ENCODE peak calls at places on chromosome 13, in five cellular contexts. One of them, this sample, is unnamed.

GRCh38 chr13:32984857-32985626 is 31.2 kb upstream of the KL start:
- DNase-seq in CD8-positive, alpha-beta memory T cell: no peak
- DNase-seq in T-cell: no peak
- DNase-seq in Ammon's horn: no peak
- DNase-seq in spleen: no peak
- DNase-seq in this sample: peak; percentile 73

GRCh38 chr13:35818577-35819165 is 312.5 kb downstream of the DCLK1 start:
- DNase-seq in CD8-positive, alpha-beta memory T cell: no peak
- DNase-seq in T-cell: no peak
- DNase-seq in Ammon's horn: peak; percentile 39
- DNase-seq in spleen: no peak
- DNase-seq in this sample: peak; percentile 5

GRCh38 chr13:74250738-74251190 is 116.6 kb upstream of the KLF12 start:
- DNase-seq in CD8-positive, alpha-beta memory T cell: no peak
- DNase-seq in T-cell: no peak
- DNase-seq in Ammon's horn: no peak
- DNase-seq in spleen: no peak
- DNase-seq in this sample: no peak

GRCh38 chr13:25132984-25133383 is 37.0 kb downstream of the PABPC3 start:
- DNase-seq in CD8-positive, alpha-beta memory T cell: no peak
- DNase-seq in T-cell: no peak
- DNase-seq in Ammon's horn: no peak
- DNase-seq in spleen: no peak
- DNase-seq in this sample: no peak

GRCh38 chr13:59120297-59120843 is 1043.4 kb downstream of the DIAPH3 start:
- DNase-seq in CD8-positive, alpha-beta memory T cell: no peak
- DNase-seq in T-cell: no peak
- DNase-seq in Ammon's horn: no peak
- DNase-seq in spleen: no peak
- DNase-seq in this sample: no peak

GRCh38 chr13:48096670-48097069 is 1.8 kb upstream of the MED4 start:
- DNase-seq in CD8-positive, alpha-beta memory T cell: no peak
- DNase-seq in T-cell: no peak
- DNase-seq in Ammon's horn: no peak
- DNase-seq in spleen: no peak
- DNase-seq in this sample: no peak

GRCh38 chr13:80116107-80116506 is 224.8 kb downstream of the SPRY2 start:
- DNase-seq in CD8-positive, alpha-beta memory T cell: no peak
- DNase-seq in T-cell: no peak
- DNase-seq in Ammon's horn: peak; percentile 24
- DNase-seq in spleen: no peak
- DNase-seq in this sample: no peak

GRCh38 chr13:31793246-31793645 is 53.9 kb downstream of the RXFP2 start:
- DNase-seq in CD8-positive, alpha-beta memory T cell: no peak
- DNase-seq in T-cell: no peak
- DNase-seq in Ammon's horn: no peak
- DNase-seq in spleen: no peak
- DNase-seq in this sample: no peak

GRCh38 chr13:77565635-77566034 is 30.1 kb downstream of the SCEL start:
- DNase-seq in CD8-positive, alpha-beta memory T cell: no peak
- DNase-seq in T-cell: no peak
- DNase-seq in Ammon's horn: peak; percentile 62
- DNase-seq in spleen: no peak
- DNase-seq in this sample: no peak

GRCh38 chr13:23701646-23702045 is 131.4 kb downstream of the TNFRSF19 start:
- DNase-seq in CD8-positive, alpha-beta memory T cell: no peak
- DNase-seq in T-cell: no peak
- DNase-seq in Ammon's horn: no peak
- DNase-seq in spleen: no peak
- DNase-seq in this sample: no peak

GRCh38 chr13:111280666-111281577 is 39.5 kb upstream of the TEX29 start:
- DNase-seq in CD8-positive, alpha-beta memory T cell: no peak
- DNase-seq in T-cell: no peak
- DNase-seq in Ammon's horn: no peak
- DNase-seq in spleen: no peak
- DNase-seq in this sample: no peak

GRCh38 chr13:35365885-35366284 is 110.6 kb downstream of the MAB21L1 start:
- DNase-seq in CD8-positive, alpha-beta memory T cell: no peak
- DNase-seq in T-cell: no peak
- DNase-seq in Ammon's horn: no peak
- DNase-seq in spleen: no peak
- DNase-seq in this sample: no peak

GRCh38 chr13:37187611-37188010 is 82.1 kb upstream of the CSNK1A1L start:
- DNase-seq in CD8-positive, alpha-beta memory T cell: no peak
- DNase-seq in T-cell: no peak
- DNase-seq in Ammon's horn: no peak
- DNase-seq in spleen: no peak
- DNase-seq in this sample: no peak

GRCh38 chr13:33454844-33455256 is 169.3 kb upstream of the STARD13 start:
- DNase-seq in CD8-positive, alpha-beta memory T cell: no peak
- DNase-seq in T-cell: no peak
- DNase-seq in Ammon's horn: no peak
- DNase-seq in spleen: no peak
- DNase-seq in this sample: no peak

GRCh38 chr13:48131481-48131992 is 36.6 kb upstream of the MED4 start:
- DNase-seq in CD8-positive, alpha-beta memory T cell: no peak
- DNase-seq in T-cell: no peak
- DNase-seq in Ammon's horn: no peak
- DNase-seq in spleen: no peak
- DNase-seq in this sample: no peak

GRCh38 chr13:99496322-99497142 is 4.7 kb upstream of the TM9SF2 start:
- DNase-seq in CD8-positive, alpha-beta memory T cell: peak; percentile 85
- DNase-seq in T-cell: peak; percentile 54
- DNase-seq in Ammon's horn: peak; percentile 60
- DNase-seq in spleen: peak; percentile 84
- DNase-seq in this sample: peak; percentile 1

GRCh38 chr13:93450226-93450625 is 223.6 kb downstream of the GPC6 start:
- DNase-seq in CD8-positive, alpha-beta memory T cell: no peak
- DNase-seq in T-cell: no peak
- DNase-seq in Ammon's horn: no peak
- DNase-seq in spleen: no peak
- DNase-seq in this sample: no peak

GRCh38 chr13:99269627-99270252 is 11.6 kb upstream of the GPR18 start:
- DNase-seq in CD8-positive, alpha-beta memory T cell: no peak
- DNase-seq in T-cell: peak; percentile 25
- DNase-seq in Ammon's horn: peak; percentile 79
- DNase-seq in spleen: no peak
- DNase-seq in this sample: peak; percentile 5

GRCh38 chr13:45102136-45102802 is 18.0 kb upstream of the GTF2F2 start:
- DNase-seq in CD8-positive, alpha-beta memory T cell: no peak
- DNase-seq in T-cell: no peak
- DNase-seq in Ammon's horn: peak; percentile 84
- DNase-seq in spleen: no peak
- DNase-seq in this sample: no peak

GRCh38 chr13:100029930-100030329 is 48.3 kb downstream of the ZIC2 start:
- DNase-seq in CD8-positive, alpha-beta memory T cell: no peak
- DNase-seq in T-cell: no peak
- DNase-seq in Ammon's horn: no peak
- DNase-seq in spleen: no peak
- DNase-seq in this sample: no peak